ENCODE peak calls at places on chromosomes 4 and X, in seven cellular contexts. One of them, this sample, is unnamed.

GRCh38 chr4:102169345-102169744 is 175.9 kb downstream of the SLC39A8 start:
- DNase-seq in SW480: no peak
- DNase-seq in stimulated activated CD8-positive, alpha-beta memory T cell treated with anti-CD3 and anti-CD28 coated beads, Interleukin-2, amount 100 ng/mL, for 48 hours: no peak
- DNase-seq in naive thymus-derived CD8-positive, alpha-beta T cell: no peak
- DNase-seq in RWPE1: no peak
- DNase-seq in cardiac muscle cell: peak; percentile 13
- DNase-seq in osteocyte: no peak
- DNase-seq in this sample: no peak

GRCh38 chr4:107856901-107857300 is 32.2 kb downstream of the SGMS2 start:
- DNase-seq in SW480: no peak
- DNase-seq in stimulated activated CD8-positive, alpha-beta memory T cell treated with anti-CD3 and anti-CD28 coated beads, Interleukin-2, amount 100 ng/mL, for 48 hours: no peak
- DNase-seq in naive thymus-derived CD8-positive, alpha-beta T cell: no peak
- DNase-seq in RWPE1: no peak
- DNase-seq in cardiac muscle cell: no peak
- DNase-seq in osteocyte: no peak
- DNase-seq in this sample: no peak

GRCh38 chrX:111100191-111100590 is 4.2 kb downstream of the PAK3 start:
- DNase-seq in SW480: peak; percentile 27
- DNase-seq in stimulated activated CD8-positive, alpha-beta memory T cell treated with anti-CD3 and anti-CD28 coated beads, Interleukin-2, amount 100 ng/mL, for 48 hours: no peak
- DNase-seq in naive thymus-derived CD8-positive, alpha-beta T cell: no peak
- DNase-seq in RWPE1: peak; percentile 63
- DNase-seq in cardiac muscle cell: peak; percentile 46
- DNase-seq in osteocyte: no peak
- DNase-seq in this sample: no peak

GRCh38 chr4:164937576-164938270 is 39.7 kb downstream of the TRIM61 start:
- DNase-seq in SW480: no peak
- DNase-seq in stimulated activated CD8-positive, alpha-beta memory T cell treated with anti-CD3 and anti-CD28 coated beads, Interleukin-2, amount 100 ng/mL, for 48 hours: no peak
- DNase-seq in naive thymus-derived CD8-positive, alpha-beta T cell: no peak
- DNase-seq in RWPE1: no peak
- DNase-seq in cardiac muscle cell: peak; percentile 32
- DNase-seq in osteocyte: no peak
- DNase-seq in this sample: no peak

GRCh38 chr4:7535094-7535493 is 100.4 kb upstream of the PSAPL1 start:
- DNase-seq in SW480: no peak
- DNase-seq in stimulated activated CD8-positive, alpha-beta memory T cell treated with anti-CD3 and anti-CD28 coated beads, Interleukin-2, amount 100 ng/mL, for 48 hours: no peak
- DNase-seq in naive thymus-derived CD8-positive, alpha-beta T cell: no peak
- DNase-seq in RWPE1: no peak
- DNase-seq in cardiac muscle cell: no peak
- DNase-seq in osteocyte: no peak
- DNase-seq in this sample: no peak

GRCh38 chr4:82739292-82740190 is 59.1 kb downstream of the SCD5 start:
- DNase-seq in SW480: peak; percentile 36
- DNase-seq in stimulated activated CD8-positive, alpha-beta memory T cell treated with anti-CD3 and anti-CD28 coated beads, Interleukin-2, amount 100 ng/mL, for 48 hours: peak; percentile 76
- DNase-seq in naive thymus-derived CD8-positive, alpha-beta T cell: no peak
- DNase-seq in RWPE1: no peak
- DNase-seq in cardiac muscle cell: peak; percentile 81
- DNase-seq in osteocyte: peak; percentile 86
- DNase-seq in this sample: no peak

GRCh38 chrX:37476571-37477188 is 94.8 kb upstream of the LANCL3 start:
- DNase-seq in SW480: no peak
- DNase-seq in stimulated activated CD8-positive, alpha-beta memory T cell treated with anti-CD3 and anti-CD28 coated beads, Interleukin-2, amount 100 ng/mL, for 48 hours: no peak
- DNase-seq in naive thymus-derived CD8-positive, alpha-beta T cell: no peak
- DNase-seq in RWPE1: no peak
- DNase-seq in cardiac muscle cell: no peak
- DNase-seq in osteocyte: no peak
- DNase-seq in this sample: no peak

GRCh38 chr4:69881173-69881773 is 21.3 kb upstream of the SULT1E1 start:
- DNase-seq in SW480: peak; percentile 33
- DNase-seq in stimulated activated CD8-positive, alpha-beta memory T cell treated with anti-CD3 and anti-CD28 coated beads, Interleukin-2, amount 100 ng/mL, for 48 hours: no peak
- DNase-seq in naive thymus-derived CD8-positive, alpha-beta T cell: no peak
- DNase-seq in RWPE1: peak; percentile 57
- DNase-seq in cardiac muscle cell: peak; percentile 77
- DNase-seq in osteocyte: no peak
- DNase-seq in this sample: no peak

GRCh38 chr4:47913328-47913727 is 1.1 kb downstream of the NFXL1 start:
- DNase-seq in SW480: peak; percentile 27
- DNase-seq in stimulated activated CD8-positive, alpha-beta memory T cell treated with anti-CD3 and anti-CD28 coated beads, Interleukin-2, amount 100 ng/mL, for 48 hours: no peak
- DNase-seq in naive thymus-derived CD8-positive, alpha-beta T cell: no peak
- DNase-seq in RWPE1: peak; percentile 34
- DNase-seq in cardiac muscle cell: peak; percentile 17
- DNase-seq in osteocyte: no peak
- DNase-seq in this sample: no peak

GRCh38 chrX:85544609-85545008 is 165.1 kb upstream of the POF1B start:
- DNase-seq in SW480: no peak
- DNase-seq in stimulated activated CD8-positive, alpha-beta memory T cell treated with anti-CD3 and anti-CD28 coated beads, Interleukin-2, amount 100 ng/mL, for 48 hours: no peak
- DNase-seq in naive thymus-derived CD8-positive, alpha-beta T cell: no peak
- DNase-seq in RWPE1: no peak
- DNase-seq in cardiac muscle cell: peak; percentile 0
- DNase-seq in osteocyte: no peak
- DNase-seq in this sample: no peak

GRCh38 chr4:72525938-72526337 is 43.1 kb downstream of the ADAMTS3 start:
- DNase-seq in SW480: no peak
- DNase-seq in stimulated activated CD8-positive, alpha-beta memory T cell treated with anti-CD3 and anti-CD28 coated beads, Interleukin-2, amount 100 ng/mL, for 48 hours: no peak
- DNase-seq in naive thymus-derived CD8-positive, alpha-beta T cell: no peak
- DNase-seq in RWPE1: no peak
- DNase-seq in cardiac muscle cell: peak; percentile 91
- DNase-seq in osteocyte: no peak
- DNase-seq in this sample: no peak

GRCh38 chrX:40727599-40728252 is 7.6 kb downstream of the MED14 start:
- DNase-seq in SW480: no peak
- DNase-seq in stimulated activated CD8-positive, alpha-beta memory T cell treated with anti-CD3 and anti-CD28 coated beads, Interleukin-2, amount 100 ng/mL, for 48 hours: no peak
- DNase-seq in naive thymus-derived CD8-positive, alpha-beta T cell: no peak
- DNase-seq in RWPE1: no peak
- DNase-seq in cardiac muscle cell: peak; percentile 7
- DNase-seq in osteocyte: no peak
- DNase-seq in this sample: no peak

GRCh38 chr4:78565971-78566372 is 14.4 kb downstream of the ANXA3 start:
- DNase-seq in SW480: peak; percentile 95
- DNase-seq in stimulated activated CD8-positive, alpha-beta memory T cell treated with anti-CD3 and anti-CD28 coated beads, Interleukin-2, amount 100 ng/mL, for 48 hours: no peak
- DNase-seq in naive thymus-derived CD8-positive, alpha-beta T cell: no peak
- DNase-seq in RWPE1: peak; percentile 73
- DNase-seq in cardiac muscle cell: peak; percentile 76
- DNase-seq in osteocyte: no peak
- DNase-seq in this sample: no peak

GRCh38 chr4:78426972-78427371 is 124.6 kb upstream of the ANXA3 start:
- DNase-seq in SW480: peak; percentile 2
- DNase-seq in stimulated activated CD8-positive, alpha-beta memory T cell treated with anti-CD3 and anti-CD28 coated beads, Interleukin-2, amount 100 ng/mL, for 48 hours: no peak
- DNase-seq in naive thymus-derived CD8-positive, alpha-beta T cell: no peak
- DNase-seq in RWPE1: no peak
- DNase-seq in cardiac muscle cell: no peak
- DNase-seq in osteocyte: no peak
- DNase-seq in this sample: no peak

This sample was measured in vagina.